ENCODE peak calls at places on chromosomes 3 and 15, in eight cellular contexts. V is PC-3, R is prostate gland, H is choroid plexus epithelial cell, O is cardiac fibroblast, Q is tibial artery, D is MCF 10A, Y is AG10803. E is an unnamed sample.

GRCh38 chr3:141255864-141256263 is 24.2 kb downstream of the PXYLP1 start:
- DNase-seq in V (no peak), R (no peak), H (peak), O (peak), Q (no peak), D (peak), Y (peak), E (no peak)

GRCh38 chr15:47265686-47266085 is 451.6 kb upstream of the SEMA6D start:
- DNase-seq in V (no peak), R (no peak), H (no peak), O (no peak), Q (no peak), D (no peak), Y (no peak), E (no peak)

GRCh38 chr3:183534249-183534648 is 21.3 kb downstream of the KLHL6 start:
- DNase-seq in V (peak), R (no peak), H (peak), O (peak), Q (no peak), D (no peak), Y (peak), E (no peak)

GRCh38 chr3:60555704-60556340 is 695.4 kb downstream of the FHIT start:
- DNase-seq in V (peak), R (no peak), H (peak), O (peak), Q (no peak), D (peak), Y (peak), E (peak)

GRCh38 chr3:23452408-23452807 is 249.3 kb downstream of the UBE2E2 start:
- DNase-seq in V (no peak), R (no peak), H (no peak), O (no peak), Q (no peak), D (no peak), Y (no peak), E (no peak)

GRCh38 chr15:61724276-61724939 is 335.8 kb downstream of the VPS13C start:
- DNase-seq in V (no peak), R (no peak), H (no peak), O (no peak), Q (no peak), D (no peak), Y (peak), E (no peak)

GRCh38 chr3:178850452-178851166 is 221.0 kb downstream of the ZMAT3 start:
- DNase-seq in V (no peak), R (no peak), H (no peak), O (no peak), Q (no peak), D (no peak), Y (no peak), E (no peak)

GRCh38 chr15:51874751-51875644 is 45.5 kb downstream of the TMOD3 start:
- DNase-seq in V (peak), R (no peak), H (peak), O (peak), Q (peak), D (peak), Y (peak), E (peak)

GRCh38 chr3:151412989-151413388 is 28.4 kb upstream of the P2RY12 start:
- DNase-seq in V (no peak), R (no peak), H (no peak), O (no peak), Q (no peak), D (no peak), Y (no peak), E (no peak)

GRCh38 chr3:43177092-43177491 is 71.2 kb upstream of the POMGNT2 start:
- DNase-seq in V (no peak), R (no peak), H (no peak), O (no peak), Q (no peak), D (no peak), Y (no peak), E (no peak)

GRCh38 chr3:188624384-188624783 is 470.4 kb downstream of the LPP start:
- DNase-seq in V (no peak), R (peak), H (peak), O (peak), Q (peak), D (peak), Y (peak), E (peak)

GRCh38 chr15:59723686-59724336 is 34.7 kb upstream of the BNIP2 start:
- DNase-seq in V (no peak), R (no peak), H (no peak), O (no peak), Q (no peak), D (peak), Y (no peak), E (no peak)

GRCh38 chr3:71858493-71859127 is 73.7 kb upstream of the PROK2 start:
- DNase-seq in V (no peak), R (no peak), H (no peak), O (no peak), Q (no peak), D (no peak), Y (peak), E (no peak)

GRCh38 chr15:38861108-38861507 is 296.5 kb upstream of the RASGRP1 start:
- DNase-seq in V (no peak), R (no peak), H (no peak), O (no peak), Q (no peak), D (no peak), Y (peak), E (no peak)
- TF ChIP-seq CTCF in V (no peak), R (no peak), H (no peak), O (no peak), Q (no peak), D (no peak), Y (no peak), E (no peak)

GRCh38 chr3:67674055-67674454 is 19.6 kb upstream of the SUCLG2 start:
- DNase-seq in V (no peak), R (no peak), H (no peak), O (no peak), Q (no peak), D (no peak), Y (no peak), E (no peak)
- TF ChIP-seq CTCF in V (no peak), R (no peak), H (no peak), O (no peak), Q (no peak), D (no peak), Y (no peak), E (no peak)

GRCh38 chr3:136731274-136731884 is 20.8 kb downstream of the STAG1 start:
- DNase-seq in V (peak), R (no peak), H (no peak), O (no peak), Q (no peak), D (no peak), Y (no peak), E (no peak)

GRCh38 chr3:136733317-136733833 is 18.8 kb downstream of the STAG1 start:
- DNase-seq in V (peak), R (no peak), H (no peak), O (peak), Q (no peak), D (no peak), Y (peak), E (no peak)

GRCh38 chr3:136730595-136731273 is 21.4 kb downstream of the STAG1 start:
- DNase-seq in V (no peak), R (no peak), H (no peak), O (no peak), Q (no peak), D (no peak), Y (no peak), E (no peak)

GRCh38 chr3:136735103-136735502 is 17.1 kb downstream of the STAG1 start:
- DNase-seq in V (no peak), R (no peak), H (no peak), O (no peak), Q (no peak), D (no peak), Y (no peak), E (no peak)

GRCh38 chr3:136734382-136735070 is 17.7 kb downstream of the STAG1 start:
- DNase-seq in V (no peak), R (no peak), H (no peak), O (no peak), Q (no peak), D (no peak), Y (no peak), E (no peak)
- TF ChIP-seq CTCF in V (peak), R (no peak), H (peak), O (no peak), Q (no peak), D (no peak), Y (peak), E (no peak)

DNA sequence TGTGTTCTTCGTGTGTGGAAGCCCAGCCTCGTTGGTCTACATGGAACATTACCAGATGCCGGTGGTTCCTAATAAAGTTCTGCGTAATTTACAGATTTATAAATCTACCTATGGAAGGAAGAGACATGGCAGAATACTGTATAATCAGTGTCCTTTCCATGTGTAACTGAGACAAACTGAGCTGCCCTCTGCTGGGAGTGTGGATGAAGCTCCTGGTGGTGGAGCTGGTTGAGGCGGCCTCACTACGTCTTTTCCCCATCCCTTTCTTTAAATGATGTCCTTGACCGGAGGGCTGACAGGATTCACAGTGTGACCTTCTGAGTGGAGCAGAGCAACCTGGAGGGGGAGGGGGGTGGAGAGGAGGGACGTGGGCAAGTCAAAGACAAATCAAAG is 267.0 kb upstream of the CHRM5 start:
- DNase-seq in V (peak), R (no peak), H (peak), O (no peak), Q (no peak), D (peak), Y (no peak), E (no peak)
- TF ChIP-seq CTCF in V (no peak), R (no peak), H (peak), O (peak), Q (no peak), D (no peak), Y (no peak), E (no peak)

GRCh38 chr3:38002940-38003339 is 12.4 kb downstream of the VILL start:
- DNase-seq in V (no peak), R (no peak), H (no peak), O (no peak), Q (no peak), D (no peak), Y (no peak), E (no peak)

GRCh38 chr3:38000242-38000916 is 9.8 kb downstream of the VILL start:
- DNase-seq in V (no peak), R (no peak), H (no peak), O (no peak), Q (peak), D (no peak), Y (no peak), E (no peak)

GRCh38 chr3:38000965-38001455 is 10.4 kb downstream of the VILL start:
- DNase-seq in V (no peak), R (no peak), H (no peak), O (no peak), Q (no peak), D (no peak), Y (no peak), E (no peak)

GRCh38 chr3:38002291-38002876 is 11.8 kb downstream of the VILL start:
- DNase-seq in V (no peak), R (no peak), H (no peak), O (no peak), Q (peak), D (no peak), Y (no peak), E (no peak)

DNA sequence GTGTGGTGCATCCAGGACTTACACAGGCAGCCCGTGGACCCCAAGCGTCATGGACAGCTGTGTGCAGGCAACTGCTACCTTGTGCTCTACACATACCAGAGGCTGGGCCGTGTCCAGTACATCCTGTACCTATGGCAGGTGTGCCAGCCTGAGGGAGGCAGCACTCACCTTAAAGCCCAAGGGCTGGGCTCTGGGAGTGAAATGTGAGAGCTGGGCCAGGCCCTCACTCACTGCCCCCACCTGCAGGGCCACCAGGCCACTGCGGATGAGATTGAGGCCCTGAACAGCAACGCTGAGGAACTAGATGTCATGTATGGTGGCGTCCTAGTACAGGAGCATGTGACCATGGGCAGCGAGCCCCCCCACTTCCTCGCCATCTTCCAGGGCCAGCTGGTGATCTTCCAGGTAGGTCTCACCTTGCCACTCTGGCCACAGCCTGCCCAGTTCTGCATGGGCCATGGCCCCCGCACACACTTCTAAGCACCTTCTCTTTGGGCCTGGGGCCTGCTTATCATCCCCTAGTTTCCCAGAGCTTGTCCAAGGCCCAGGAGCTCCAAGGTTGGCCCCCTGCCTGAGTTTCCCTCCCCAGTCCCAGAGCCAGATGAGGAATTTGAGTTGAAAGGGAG is 11.0 kb downstream of the VILL start:
- DNase-seq in V (peak), R (no peak), H (no peak), O (no peak), Q (peak), D (peak), Y (no peak), E (no peak)
- TF ChIP-seq CTCF in V (peak), R (peak), H (peak), O (no peak), Q (no peak), D (no peak), Y (no peak), E (peak)

GRCh38 chr3:155496206-155496605 is 202.7 kb upstream of the STRIT1 start:
- DNase-seq in V (no peak), R (no peak), H (no peak), O (no peak), Q (no peak), D (no peak), Y (peak), E (no peak)

GRCh38 chr3:155494332-155494731 is 200.8 kb upstream of the STRIT1 start:
- DNase-seq in V (no peak), R (no peak), H (no peak), O (no peak), Q (no peak), D (no peak), Y (no peak), E (no peak)

GRCh38 chr3:155495387-155495786 is 201.9 kb upstream of the STRIT1 start:
- DNase-seq in V (no peak), R (no peak), H (no peak), O (peak), Q (no peak), D (no peak), Y (peak), E (no peak)

GRCh38 chr3:155492841-155493240 is 199.4 kb upstream of the STRIT1 start:
- DNase-seq in V (no peak), R (no peak), H (no peak), O (no peak), Q (no peak), D (no peak), Y (peak), E (no peak)

GRCh38 chr3:155491696-155492095 is 198.2 kb upstream of the STRIT1 start:
- DNase-seq in V (peak), R (no peak), H (no peak), O (no peak), Q (no peak), D (no peak), Y (no peak), E (no peak)
- TF ChIP-seq CTCF in V (peak), R (no peak), H (no peak), O (no peak), Q (no peak), D (no peak), Y (no peak), E (no peak)

E was measured in AG04450.